ENCODE peak calls at places on chromosomes 5 and 9, in six cellular contexts. A is H1, Y is IMR-90, C is mesendoderm, J is mesenchymal stem cell, B is H9. D is an unnamed sample.

GRCh38 chr9:36037580-36038169 is 962 bp downstream of the RECK start:
- DNase-seq in C (no peak), J (peak), B (no peak), Y (no peak), A (no peak), D (no peak)

GRCh38 chr9:125146247-125146646 is 2.9 kb upstream of the SCAI start:
- DNase-seq in B (no peak), C (no peak), Y (peak), J (peak), A (no peak), D (no peak)

GRCh38 chr5:115770466-115770865 is 46.0 kb downstream of the CDO1 start:
- DNase-seq in B (peak), Y (peak), A (peak), J (no peak), C (peak), D (peak)

GRCh38 chr5:125283372-125283771 is 536.9 kb upstream of the ZNF608 start:
- DNase-seq in B (no peak), J (no peak), C (no peak), A (no peak), Y (no peak), D (peak)

GRCh38 chr9:107847977-107848376 is 358.4 kb upstream of the KLF4 start:
- DNase-seq in Y (peak), A (no peak), C (no peak), B (no peak), J (no peak), D (peak)

GRCh38 chr5:59088546-59088945 is 505.7 kb downstream of the RAB3C start:
- DNase-seq in Y (no peak), B (no peak), A (no peak), J (no peak), C (no peak), D (no peak)

GRCh38 chr5:159047081-159047480 is 52.6 kb downstream of the EBF1 start:
- DNase-seq in A (no peak), B (no peak), J (peak), Y (peak), C (no peak), D (no peak)

GRCh38 chr5:151033217-151033934 is 13.0 kb downstream of the GPX3 start:
- DNase-seq in B (no peak), A (no peak), J (no peak), C (no peak), Y (no peak), D (no peak)

GRCh38 chr5:78903936-78904335 is 81.2 kb downstream of the ARSB start:
- DNase-seq in C (no peak), J (peak), Y (peak), B (no peak), A (no peak), D (no peak)

GRCh38 chr5:39598641-39599248 is 174.0 kb upstream of the DAB2 start:
- DNase-seq in C (peak), J (no peak), B (no peak), A (no peak), Y (no peak), D (no peak)
- H2BK5ac ChIP-seq in C (no peak), J (no peak), B (no peak), A (no peak), Y (no peak), D (no peak)

DNA sequence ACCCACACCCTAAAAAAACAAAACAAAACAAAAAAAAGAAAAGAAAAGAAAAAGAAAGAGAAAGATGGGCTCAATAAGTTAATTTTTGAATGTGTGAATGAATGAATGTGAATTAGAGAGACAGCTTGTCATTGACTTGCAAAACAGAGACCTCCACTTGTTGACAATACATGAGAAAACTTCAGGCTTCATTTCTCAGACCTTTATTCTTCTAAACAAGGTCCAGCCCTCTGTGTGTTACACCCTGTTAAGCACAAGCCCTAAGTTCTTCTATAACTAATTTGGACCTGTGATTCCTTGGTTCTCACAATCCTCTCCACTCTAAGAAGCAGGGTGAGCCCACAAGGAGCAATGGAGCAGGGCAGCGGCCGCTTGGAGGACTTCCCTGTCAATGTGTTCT is at the start of gene TMEM174:
- DNase-seq in J (no peak), Y (no peak), A (no peak), C (no peak), B (no peak), D (no peak)
- H2BK5ac ChIP-seq in J (no peak), Y (no peak), A (no peak), C (no peak), B (no peak), D (no peak)

DNA sequence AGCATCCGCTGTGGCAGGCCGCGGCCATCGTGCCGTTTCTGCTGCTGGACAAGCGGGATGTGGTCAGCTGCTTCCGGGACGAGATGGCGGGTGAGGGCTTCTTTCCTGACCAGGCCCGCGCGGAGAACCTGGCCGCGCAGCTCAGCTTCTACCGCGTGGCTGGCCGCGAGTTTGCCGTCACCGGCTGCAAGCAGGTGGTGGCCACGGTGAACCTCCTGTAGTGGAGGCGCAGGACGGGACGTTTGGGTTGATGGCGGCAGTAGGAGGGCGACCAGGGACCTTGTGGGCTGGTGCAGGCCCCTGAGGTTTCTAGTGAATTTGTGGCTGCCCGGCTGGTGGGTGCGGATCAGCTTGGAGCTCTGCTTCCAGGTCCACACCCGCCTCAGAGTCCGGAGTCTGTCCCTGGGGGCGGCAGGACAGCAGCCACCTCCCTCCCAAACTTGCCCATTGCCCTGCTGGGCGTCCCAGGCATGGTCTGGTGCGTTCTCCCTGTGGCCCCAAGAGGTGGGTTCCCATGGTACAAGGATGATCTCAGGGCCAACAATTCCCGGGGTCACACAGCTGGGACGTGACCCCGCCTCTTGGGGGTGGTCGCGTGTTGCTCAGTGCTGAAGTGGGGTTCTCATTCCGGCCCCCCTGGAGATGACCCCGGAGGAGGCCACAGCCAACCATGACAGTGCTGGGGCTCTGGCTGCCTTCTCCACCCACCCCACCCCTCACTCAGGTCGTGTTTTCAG is 2.4 kb downstream of the TOR4A start:
- DNase-seq in J (no peak), Y (no peak), C (no peak), A (peak), B (peak), D (no peak)
- H2BK5ac ChIP-seq in J (no peak), Y (no peak), C (no peak), A (peak), B (no peak), D (no peak)

GRCh38 chr9:93061260-93061751 is 2.8 kb downstream of the SUSD3 start:
- DNase-seq in C (no peak), B (no peak), A (no peak), J (no peak), Y (no peak), D (no peak)
- H2BK5ac ChIP-seq in C (no peak), B (no peak), A (no peak), J (no peak), Y (no peak), D (no peak)

GRCh38 chr5:179210478-179210877 is 134.8 kb downstream of the ADAMTS2 start:
- DNase-seq in C (no peak), Y (no peak), B (no peak), A (no peak), J (no peak), D (no peak)

GRCh38 chr5:179209359-179210150 is 135.7 kb downstream of the ADAMTS2 start:
- DNase-seq in Y (peak), B (no peak), J (peak), A (no peak), C (no peak), D (no peak)

GRCh38 chr5:179207920-179208705 is 137.1 kb downstream of the ADAMTS2 start:
- DNase-seq in J (no peak), B (no peak), A (no peak), Y (no peak), C (no peak), D (no peak)

GRCh38 chr5:179207470-179207869 is 137.8 kb downstream of the ADAMTS2 start:
- DNase-seq in J (no peak), B (no peak), Y (no peak), A (no peak), C (no peak), D (no peak)

DNA sequence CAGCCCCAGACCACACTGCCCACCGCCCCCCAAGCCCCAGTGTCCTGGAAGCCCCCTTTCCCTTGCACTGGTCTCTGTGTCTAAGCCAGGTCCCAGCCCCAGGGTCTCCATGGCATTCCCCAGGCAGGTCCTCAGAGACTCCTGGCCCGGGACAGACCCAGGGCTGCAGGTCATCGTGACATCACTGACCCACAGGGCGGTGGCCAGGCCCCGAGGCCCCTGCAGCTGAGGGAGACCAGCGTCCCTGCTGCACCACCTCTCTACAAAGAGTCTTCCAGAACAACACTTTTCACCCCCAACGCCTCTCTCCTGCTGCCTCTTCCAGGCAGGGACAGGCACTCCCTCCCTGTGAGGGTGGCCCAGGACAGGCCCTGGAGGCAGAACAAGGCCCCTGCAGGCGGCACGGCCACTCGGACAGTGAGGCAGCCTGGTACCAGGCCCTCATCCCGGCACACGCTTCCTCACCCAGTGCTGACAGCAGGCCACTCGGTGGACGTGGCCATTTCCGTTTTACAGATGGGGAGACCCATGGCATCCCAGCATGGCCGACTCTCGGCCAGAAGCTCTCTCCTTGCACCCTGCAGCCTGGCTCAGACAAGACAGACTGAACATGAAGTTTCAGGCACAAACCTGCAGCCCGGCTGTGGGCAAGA is 136.4 kb downstream of the ADAMTS2 start:
- DNase-seq in Y (no peak), J (no peak), A (no peak), C (no peak), B (no peak), D (no peak)
- H2BK5ac ChIP-seq in Y (no peak), J (no peak), A (no peak), C (no peak), B (no peak), D (no peak)

GRCh38 chr5:6202615-6203365 is 175.6 kb downstream of the MED10 start:
- DNase-seq in J (no peak), A (peak), B (peak), C (peak), Y (no peak), D (no peak)
- H2BK5ac ChIP-seq in J (no peak), A (no peak), B (no peak), C (no peak), Y (no peak), D (no peak)

DNA sequence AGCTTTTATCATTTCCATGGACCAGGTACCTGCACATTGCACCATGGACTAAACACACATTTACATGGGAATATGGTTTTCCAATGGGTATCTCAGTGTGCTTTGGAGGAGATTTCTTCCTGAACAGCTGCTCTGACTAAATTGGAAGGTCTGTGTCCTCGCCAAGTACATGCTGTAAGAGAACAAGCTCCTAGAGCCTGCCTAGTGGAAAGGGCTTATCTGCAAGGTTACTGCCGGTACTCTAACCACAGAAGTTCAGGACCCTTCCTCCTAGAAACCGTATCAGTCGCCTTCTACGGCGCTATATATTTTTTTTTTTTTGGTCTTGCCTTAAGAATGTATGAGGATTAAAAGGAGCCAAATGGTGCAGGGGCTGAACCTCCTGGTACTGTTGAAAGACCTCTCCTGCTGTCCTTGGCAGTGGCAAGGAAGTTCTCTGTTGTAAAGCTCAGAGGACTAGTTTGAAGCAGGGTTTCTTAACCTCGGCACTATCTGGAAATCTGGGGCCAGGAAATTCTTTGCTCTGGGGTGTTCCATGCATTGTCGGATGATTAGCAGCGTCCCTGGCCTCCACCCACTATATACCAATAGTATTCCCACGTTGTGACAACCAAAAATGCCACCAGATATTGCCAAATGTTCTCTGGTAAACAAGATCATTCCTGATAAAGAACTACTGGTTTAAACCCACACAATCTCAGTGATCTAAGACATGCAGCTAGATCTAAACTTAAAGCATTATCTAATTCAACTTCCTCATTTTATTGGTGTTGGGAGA is 107.4 kb downstream of the FBXO38 start:
- DNase-seq in C (peak), A (no peak), B (no peak), J (no peak), Y (no peak), D (peak)
- H2BK5ac ChIP-seq in C (no peak), A (no peak), B (no peak), J (no peak), Y (no peak), D (no peak)

DNA sequence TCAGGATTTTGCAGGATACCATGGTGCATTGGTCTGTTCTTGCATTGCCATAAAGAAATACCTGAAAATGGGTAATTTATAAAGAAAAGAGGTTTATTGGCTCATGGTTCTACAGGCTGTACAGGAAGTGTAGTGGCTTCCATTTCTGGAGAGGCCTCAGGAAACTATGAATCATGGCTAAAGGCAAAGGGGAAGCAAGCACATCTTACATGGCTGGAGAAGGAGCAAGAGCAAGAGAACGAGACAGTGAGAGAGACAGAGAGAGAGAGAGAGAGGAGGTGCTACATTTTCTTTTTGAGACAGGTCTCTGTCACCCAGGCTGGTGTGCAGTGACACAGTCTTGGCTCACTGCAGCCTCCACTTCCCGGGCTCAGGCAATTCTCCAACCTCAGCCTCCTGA is 43.9 kb downstream of the P4HA2 start:
- DNase-seq in A (no peak), C (no peak), Y (peak), J (peak), B (no peak), D (no peak)
- H2BK5ac ChIP-seq in A (no peak), C (no peak), Y (no peak), J (no peak), B (no peak), D (no peak)

D was measured in trophoblast cell.